ENCODE peak calls at places on chromosomes 13 and 19, in seven cellular contexts. Z is keratinocyte, M is astrocyte, R is IMR-90, D is colonic mucosa, W is GM23248, P is endothelial cell of umbilical vein. V is an unnamed sample.

GRCh38 chr13:45047394-45048328 is 58.3 kb downstream of the GPALPP1 start:
- DNase-seq in P (peak; percentile 88), Z (peak; percentile 41), W (peak; percentile 92), M (peak; percentile 50), R (peak; percentile 86), D (peak; percentile 81), V (peak; percentile 73)

GRCh38 chr19:34336781-34337271 is 28.2 kb upstream of the GPI start:
- DNase-seq in W (peak; percentile 70), M (no peak), Z (no peak), R (peak; percentile 47), P (peak; percentile 68), D (no peak), V (no peak)

GRCh38 chr19:8311461-8312260 is 3.5 kb upstream of the CD320 start:
- DNase-seq in R (no peak), M (no peak), P (peak; percentile 47), W (no peak), Z (no peak), D (peak; percentile 75), V (peak; percentile 46)

GRCh38 chr13:31538067-31539042 is 201.0 kb upstream of the RXFP2 start:
- DNase-seq in W (peak; percentile 79), Z (no peak), R (peak; percentile 45), M (peak; percentile 20), P (peak; percentile 49), D (peak; percentile 25), V (no peak)

GRCh38 chr13:23960566-23961156 is 63.4 kb upstream of the C1QTNF9B start:
- DNase-seq in W (peak; percentile 73), Z (no peak), P (peak; percentile 52), D (no peak), R (peak; percentile 60), M (no peak), V (no peak)

GRCh38 chr13:100333141-100333540 is 244.2 kb downstream of the PCCA start:
- DNase-seq in Z (no peak), D (no peak), M (no peak), W (no peak), P (no peak), R (no peak), V (no peak)

GRCh38 chr19:50204811-50205675 is 1.6 kb downstream of the MYH14 start:
- DNase-seq in P (no peak), R (no peak), Z (no peak), D (peak; percentile 95), W (no peak), M (no peak), V (peak; percentile 93)

GRCh38 chr13:75566658-75567057 is 17.1 kb downstream of the UCHL3 start:
- DNase-seq in M (peak; percentile 10), Z (no peak), D (no peak), P (peak; percentile 46), R (peak; percentile 71), W (peak; percentile 70), V (no peak)

GRCh38 chr19:40266111-40266510 is 19.0 kb downstream of the AKT2 start:
- DNase-seq in W (no peak), M (no peak), P (no peak), Z (no peak), D (no peak), R (no peak), V (peak; percentile 83)

GRCh38 chr13:113748101-113748861 is 10.7 kb upstream of the TMEM255B start:
- DNase-seq in D (no peak), R (no peak), W (no peak), M (no peak), Z (no peak), P (no peak), V (peak; percentile 57)

GRCh38 chr13:79282976-79283375 is 123.1 kb downstream of the RBM26 start:
- DNase-seq in W (no peak), R (no peak), D (no peak), P (no peak), M (no peak), Z (no peak), V (no peak)

DNA sequence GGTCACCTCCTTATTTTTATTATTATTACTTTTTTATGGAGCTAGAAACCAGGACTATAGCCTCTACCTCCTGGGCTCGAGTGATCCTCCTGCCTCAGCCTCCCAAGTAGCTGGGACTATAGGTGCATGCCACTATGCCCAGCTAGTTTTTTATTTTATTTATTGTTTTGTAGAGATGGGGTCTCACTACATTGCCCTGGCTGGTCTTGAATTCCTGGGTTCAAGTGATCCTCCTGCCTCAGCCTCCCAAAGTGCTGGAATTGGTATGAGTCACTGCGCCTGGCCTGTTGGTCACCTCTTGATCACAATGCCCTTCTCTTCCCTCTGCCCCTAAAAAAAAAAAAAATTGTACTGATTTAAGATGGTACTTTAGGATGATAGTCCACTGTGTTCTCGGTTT is 20.4 kb downstream of the MRPS12 start:
- DNase-seq in M (no peak), P (no peak), Z (no peak), R (no peak), D (no peak), W (no peak), V (no peak)
- H3K9ac ChIP-seq in M (no peak overlapping the region), P (no peak overlapping the region), Z (no peak overlapping the region), R (no peak overlapping the region), D (no peak overlapping the region), W (no peak overlapping the region), V (no peak overlapping the region)

GRCh38 chr19:48629297-48629598 is 7.9 kb downstream of the DBP start:
- DNase-seq in R (no peak), Z (no peak), W (no peak), D (no peak), P (no peak), M (no peak), V (peak; percentile 80)

GRCh38 chr19:48625891-48626327 is 6.6 kb downstream of the SPHK2 start:
- DNase-seq in D (peak; percentile 34), R (no peak), M (no peak), P (no peak), W (no peak), Z (no peak), V (peak; percentile 75)

GRCh38 chr19:48627865-48628314 is 8.6 kb downstream of the SPHK2 start:
- DNase-seq in D (no peak), P (no peak), M (no peak), R (no peak), W (no peak), Z (no peak), V (peak; percentile 77)

GRCh38 chr19:48628486-48629296 is 8.5 kb downstream of the DBP start:
- DNase-seq in D (no peak), R (no peak), Z (no peak), W (no peak), M (no peak), P (no peak), V (peak; percentile 82)

DNA sequence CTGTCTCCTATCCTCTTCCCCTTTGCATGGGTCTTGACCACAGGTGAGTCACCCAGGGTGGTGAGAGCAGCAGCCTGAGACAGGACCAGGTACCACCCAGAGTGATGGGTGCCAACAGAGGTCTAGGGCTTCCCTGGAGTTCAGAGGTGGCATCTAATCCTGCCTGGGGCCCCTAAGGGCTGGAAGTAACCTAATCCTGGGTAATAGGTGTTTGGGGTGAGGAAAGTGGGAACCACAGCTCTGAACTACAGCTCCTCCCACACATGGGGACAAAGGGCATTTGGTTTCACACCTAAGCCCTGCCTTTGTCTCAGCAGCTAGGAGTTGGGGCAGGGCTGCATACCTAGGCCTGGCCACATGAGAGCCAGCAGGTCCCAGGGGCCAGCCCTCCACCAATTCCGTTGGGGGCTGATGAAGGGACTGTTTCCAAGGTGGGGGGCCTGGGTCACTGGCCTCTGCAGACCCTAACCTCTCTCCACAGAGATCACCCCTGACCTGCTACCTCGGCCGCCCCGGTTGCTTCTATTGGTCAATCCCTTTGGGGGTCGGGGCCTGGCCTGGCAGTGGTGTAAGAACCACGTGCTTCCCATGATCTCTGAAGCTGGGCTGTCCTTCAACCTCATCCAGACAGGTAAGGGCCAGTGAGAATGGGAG is 8.0 kb downstream of the SPHK2 start:
- DNase-seq in Z (no peak), P (no peak), W (no peak), M (no peak), R (no peak), D (peak; percentile 76), V (peak; percentile 79)
- H3K9ac ChIP-seq in Z (no peak overlapping the region), P (no peak overlapping the region), W (no peak overlapping the region), M (no peak overlapping the region), R (no peak overlapping the region), D (peak overlapping the region; percentile 67), V (no peak overlapping the region)

GRCh38 chr13:110109910-110110309 is 197.0 kb downstream of the COL4A1 start:
- DNase-seq in W (peak; percentile 98), Z (no peak), R (peak; percentile 95), D (peak; percentile 34), M (peak; percentile 93), P (no peak), V (no peak)

GRCh38 chr13:110116072-110116487 is 190.9 kb downstream of the COL4A1 start:
- DNase-seq in Z (no peak), W (peak; percentile 60), M (no peak), P (peak; percentile 59), D (peak; percentile 60), R (peak; percentile 60), V (no peak)

GRCh38 chr13:110114351-110114750 is 192.6 kb downstream of the COL4A1 start:
- DNase-seq in D (no peak), R (peak; percentile 73), P (no peak), Z (no peak), M (no peak), W (peak; percentile 54), V (no peak)

GRCh38 chr13:110110783-110111182 is 196.2 kb downstream of the COL4A1 start:
- DNase-seq in W (no peak), Z (no peak), M (no peak), R (no peak), D (no peak), P (no peak), V (no peak)

DNA sequence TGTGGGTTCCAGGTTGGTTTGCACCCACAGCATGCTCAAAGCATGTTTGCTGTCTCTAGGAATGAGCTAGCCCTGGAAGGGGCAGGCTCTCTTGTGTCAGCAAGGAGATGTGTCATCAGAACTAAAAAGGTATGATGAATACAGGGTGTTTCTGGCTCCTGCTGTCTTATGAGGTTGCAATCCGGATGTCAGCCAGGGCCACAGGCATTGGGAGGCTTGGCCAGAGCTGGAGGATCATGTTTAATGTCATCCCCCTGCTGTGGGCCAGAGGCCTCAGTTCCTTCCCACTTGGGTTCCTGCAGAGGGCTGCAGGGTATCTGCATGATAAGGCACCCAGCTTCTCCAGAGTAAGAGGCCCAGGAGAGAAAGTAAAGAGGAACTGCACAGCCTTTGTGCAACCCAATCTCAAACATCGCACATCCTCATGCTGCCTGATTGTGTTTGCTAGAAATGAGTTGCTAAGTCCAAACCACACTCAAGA is 193.6 kb downstream of the COL4A1 start:
- DNase-seq in R (peak; percentile 80), W (peak; percentile 91), D (no peak), P (no peak), M (peak; percentile 76), Z (peak; percentile 88), V (no peak)
- H3K9ac ChIP-seq in R (no peak overlapping the region), W (no peak overlapping the region), D (no peak overlapping the region), P (no peak overlapping the region), M (no peak overlapping the region), Z (no peak overlapping the region), V (no peak overlapping the region)

GRCh38 chr19:18427752-18428131 is 8.5 kb downstream of the SSBP4 start:
- DNase-seq in D (no peak), M (no peak), Z (no peak), R (no peak), W (no peak), P (no peak), V (no peak)

GRCh38 chr19:18429717-18430416 is 8.1 kb downstream of the ISYNA1 start:
- DNase-seq in Z (no peak), P (no peak), D (no peak), W (no peak), R (no peak), M (no peak), V (no peak)

GRCh38 chr19:18427080-18427751 is 8.0 kb downstream of the SSBP4 start:
- DNase-seq in D (no peak), P (no peak), Z (no peak), R (no peak), W (no peak), M (no peak), V (no peak)

GRCh38 chr19:18428837-18429674 is 8.9 kb downstream of the ISYNA1 start:
- DNase-seq in P (peak; percentile 80), D (peak; percentile 77), R (peak; percentile 72), Z (no peak), M (peak; percentile 63), W (peak; percentile 97), V (peak; percentile 95)

GRCh38 chr19:18428173-18428836 is 9.1 kb downstream of the SSBP4 start:
- DNase-seq in M (no peak), P (no peak), W (no peak), Z (no peak), D (no peak), R (no peak), V (no peak)
- H3K9ac ChIP-seq in M (peak overlapping the region; percentile 75), P (no peak overlapping the region), W (peak overlapping the region; percentile 80), Z (no peak overlapping the region), D (no peak overlapping the region), R (no peak overlapping the region), V (no peak overlapping the region)

V was measured in kidney.